ENCODE peak calls at places on chromosomes 13 and 19, in eight cellular contexts. F, T, A, J, Q, H, Y and S are unnamed samples.

GRCh38 chr13:30607908-30608307 is 9.8 kb upstream of the USPL1 start:
- DNase-seq in F (no peak), A (no peak), T (no peak), J (peak; percentile 35), Q (peak; percentile 77), H (peak; percentile 85), Y (peak; percentile 59), S (peak; percentile 29)

GRCh38 chr13:52852444-52852843 is 4.0 kb upstream of the PCDH8 start:
- DNase-seq in J (no peak), A (no peak), T (no peak), Y (no peak), Q (no peak), H (no peak), F (no peak), S (no peak)

GRCh38 chr19:5484398-5485285 is 29.4 kb downstream of the ZNRF4 start:
- DNase-seq in A (no peak), J (no peak), Y (no peak), F (no peak), H (no peak), T (peak; percentile 41), Q (no peak), S (no peak)

GRCh38 chr13:87080100-87080779 is 590.9 kb upstream of the SLITRK5 start:
- DNase-seq in Y (no peak), T (no peak), Q (no peak), F (no peak), H (no peak), J (no peak), A (no peak), S (no peak)

GRCh38 chr13:104253063-104253680 is 1187.0 kb upstream of the SLC10A2 start:
- DNase-seq in T (no peak), Y (no peak), F (no peak), Q (no peak), H (no peak), A (no peak), J (no peak), S (no peak)

GRCh38 chr19:12521996-12522395 is 29.3 kb downstream of the ZNF564 start:
- DNase-seq in Y (peak; percentile 30), T (no peak), F (no peak), J (no peak), H (peak; percentile 3), Q (no peak), A (no peak), S (no peak)

GRCh38 chr19:37954421-37954874 is 47.4 kb downstream of the SIPA1L3 start:
- DNase-seq in H (no peak), A (no peak), T (no peak), Q (no peak), F (no peak), Y (no peak), J (no peak), S (no peak)

GRCh38 chr19:30090963-30091362 is 148.9 kb downstream of the URI1 start:
- DNase-seq in T (no peak), Q (no peak), Y (no peak), A (no peak), J (no peak), H (no peak), F (no peak), S (no peak)

GRCh38 chr19:43574424-43575155 is 737 bp downstream of the XRCC1 start:
- DNase-seq in J (no peak), F (no peak), H (no peak), Y (no peak), A (peak; percentile 32), Q (no peak), T (no peak), S (no peak)

GRCh38 chr13:45770886-45771285 is 68.8 kb downstream of the CBY2 start:
- DNase-seq in F (no peak), T (no peak), H (no peak), A (no peak), Q (no peak), Y (no peak), J (no peak), S (no peak)

GRCh38 chr13:62309904-62310303 is 894.3 kb upstream of the PCDH20 start:
- DNase-seq in F (no peak), Q (no peak), H (no peak), T (no peak), Y (no peak), A (no peak), J (no peak), S (no peak)

GRCh38 chr19:36420961-36421748 is 2.7 kb upstream of the ZFP82 start:
- DNase-seq in F (peak; percentile 51), H (no peak), Y (no peak), A (no peak), Q (no peak), T (peak; percentile 20), J (no peak), S (no peak)

GRCh38 chr19:3276341-3276799 is 51.9 kb downstream of the CELF5 start:
- DNase-seq in J (peak; percentile 11), A (no peak), T (peak; percentile 72), Q (peak; percentile 70), F (no peak), H (no peak), Y (no peak), S (peak; percentile 71)

GRCh38 chr19:54179921-54180452 is 7.0 kb upstream of the TMC4 start:
- DNase-seq in Y (no peak), F (no peak), A (no peak), Q (no peak), H (peak; percentile 58), J (no peak), T (peak; percentile 78), S (peak; percentile 58)

GRCh38 chr19:52286256-52286655 is 10.7 kb upstream of the ZNF480 start:
- DNase-seq in T (no peak), Y (no peak), H (no peak), A (no peak), F (no peak), Q (no peak), J (no peak), S (no peak)

GRCh38 chr13:87129602-87130300 is 541.4 kb upstream of the SLITRK5 start:
- DNase-seq in Y (no peak), H (no peak), A (no peak), T (no peak), F (no peak), Q (no peak), J (no peak), S (peak; percentile 72)

GRCh38 chr13:29162638-29163037 is 342.5 kb downstream of the MTUS2 start:
- DNase-seq in Y (peak; percentile 37), Q (no peak), T (peak; percentile 10), A (no peak), H (no peak), J (no peak), F (no peak), S (no peak)

GRCh38 chr19:50281491-50281890 is 47.7 kb downstream of the KCNC3 start:
- DNase-seq in F (no peak), Q (no peak), A (no peak), Y (no peak), J (no peak), H (no peak), T (no peak), S (no peak)

GRCh38 chr13:39531646-39532045 is 71.3 kb downstream of the LHFPL6 start:
- DNase-seq in F (no peak), H (no peak), Q (no peak), J (no peak), Y (peak; percentile 7), T (no peak), A (no peak), S (peak; percentile 62)